ENCODE peak calls at places on chromosome 2, in four cellular contexts. D is AG09319, T is germinal center, W is SJCRH30. B is an unnamed sample.

GRCh38 chr2:35714883-35715282 is 640.7 kb upstream of the CRIM1 start:
- DNase-seq in T (no peak), W (no peak), D (no peak), B (no peak)

GRCh38 chr2:26469092-26469710 is 8.7 kb downstream of the OTOF start:
- DNase-seq in W (peak), D (no peak), T (peak), B (peak)

GRCh38 chr2:54629914-54630609 is 93.4 kb upstream of the EML6 start:
- DNase-seq in T (no peak), W (no peak), D (no peak), B (no peak)

GRCh38 chr2:7403092-7403775 is 486.0 kb downstream of the RNF144A start:
- DNase-seq in W (no peak), T (no peak), D (no peak), B (no peak)

GRCh38 chr2:168482245-168482644 is 26.2 kb downstream of the CERS6 start:
- DNase-seq in D (no peak), T (no peak), W (no peak), B (no peak)

GRCh38 chr2:96531872-96532505 is 4.6 kb upstream of the ARID5A start:
- DNase-seq in D (peak), T (peak), W (peak), B (peak)

GRCh38 chr2:122055541-122055940 is 300.1 kb downstream of the TSN start:
- DNase-seq in D (no peak), T (no peak), W (no peak), B (no peak)

GRCh38 chr2:236939751-236940229 is 145.9 kb upstream of the COPS8 start:
- DNase-seq in D (no peak), W (no peak), T (no peak), B (no peak)

GRCh38 chr2:232325324-232326273 is 53.0 kb upstream of the ALPP start:
- DNase-seq in W (peak), D (no peak), T (no peak), B (no peak)

GRCh38 chr2:30437809-30438548 is 9.1 kb upstream of the LCLAT1 start:
- DNase-seq in T (no peak), D (no peak), W (no peak), B (no peak)

GRCh38 chr2:119157850-119158511 is 570 bp downstream of the C1QL2 start:
- DNase-seq in T (no peak), W (no peak), D (no peak), B (no peak)

GRCh38 chr2:44953686-44953976 is 12.1 kb downstream of the SIX3 start:
- DNase-seq in D (no peak), T (no peak), W (no peak), B (no peak)

GRCh38 chr2:150472122-150472899 is 15.2 kb downstream of the RND3 start:
- DNase-seq in T (no peak), W (no peak), D (no peak), B (peak)

GRCh38 chr2:109376115-109376514 is 237.7 kb downstream of the SEPTIN10 start:
- DNase-seq in D (no peak), W (no peak), T (no peak), B (no peak)

GRCh38 chr2:25115902-25116301 is 52.5 kb downstream of the POMC start:
- DNase-seq in W (no peak), D (no peak), T (no peak), B (peak)

GRCh38 chr2:105554235-105554634 is 155.4 kb upstream of the FHL2 start:
- DNase-seq in W (no peak), D (no peak), T (no peak), B (no peak)

GRCh38 chr2:152694161-152694661 is 23.1 kb downstream of the PRPF40A start:
- DNase-seq in T (no peak), D (no peak), W (peak), B (peak)

GRCh38 chr2:3479430-3480320 is 39.7 kb downstream of the ADI1 start:
- DNase-seq in W (no peak), D (no peak), T (no peak), B (no peak)

GRCh38 chr2:70680735-70681134 is 87.3 kb downstream of the ADD2 start:
- DNase-seq in D (no peak), T (no peak), W (no peak), B (no peak)

GRCh38 chr2:121090088-121090715 is 194.8 kb downstream of the TFCP2L1 start:
- DNase-seq in W (peak), T (no peak), D (no peak), B (no peak)

GRCh38 chr2:214575030-214575949 is 164.4 kb downstream of the VWC2L start:
- DNase-seq in D (no peak), T (no peak), W (no peak), B (no peak)

B was measured in GM04504.